ENCODE peak calls at places on chromosomes 12 and 14, in ten cellular contexts. One of them, this sample, is unnamed.

GRCh38 chr14:23186913-23187654 is 3.6 kb upstream of the SLC7A8 start:
- DNase-seq in GM23248: peak; percentile 77
- DNase-seq in heart left ventricle: peak; percentile 24
- DNase-seq in body of pancreas: peak; percentile 65
- DNase-seq in cardiac muscle cell: peak; percentile 86
- DNase-seq in CD4-positive, alpha-beta memory T cell: peak; percentile 33
- DNase-seq in K562: peak; percentile 68
- DNase-seq in transverse colon: peak; percentile 48
- DNase-seq in CD8-positive, alpha-beta memory T cell: no peak
- DNase-seq in tibial nerve: peak; percentile 77
- DNase-seq in this sample: peak; percentile 36

GRCh38 chr14:36441283-36441682 is 78.7 kb downstream of the NKX2-1 start:
- DNase-seq in GM23248: no peak
- DNase-seq in tibial nerve: no peak
- DNase-seq in cardiac muscle cell: no peak
- DNase-seq in body of pancreas: no peak
- DNase-seq in CD8-positive, alpha-beta memory T cell: no peak
- DNase-seq in heart left ventricle: no peak
- DNase-seq in CD4-positive, alpha-beta memory T cell: no peak
- DNase-seq in transverse colon: no peak
- DNase-seq in K562: no peak
- DNase-seq in this sample: no peak

GRCh38 chr12:51342416-51342815 is 4.1 kb downstream of the CELA1 start:
- DNase-seq in K562: no peak
- DNase-seq in heart left ventricle: no peak
- DNase-seq in GM23248: no peak
- DNase-seq in tibial nerve: no peak
- DNase-seq in body of pancreas: no peak
- DNase-seq in cardiac muscle cell: no peak
- DNase-seq in transverse colon: no peak
- DNase-seq in CD4-positive, alpha-beta memory T cell: no peak
- DNase-seq in CD8-positive, alpha-beta memory T cell: no peak
- DNase-seq in this sample: no peak

GRCh38 chr12:54701940-54702592 is 53.9 kb upstream of the DCD start:
- DNase-seq in CD8-positive, alpha-beta memory T cell: no peak
- DNase-seq in heart left ventricle: no peak
- DNase-seq in tibial nerve: peak; percentile 40
- DNase-seq in cardiac muscle cell: peak; percentile 65
- DNase-seq in CD4-positive, alpha-beta memory T cell: peak; percentile 48
- DNase-seq in K562: peak; percentile 38
- DNase-seq in body of pancreas: no peak
- DNase-seq in transverse colon: no peak
- DNase-seq in GM23248: peak; percentile 60
- DNase-seq in this sample: peak; percentile 57

GRCh38 chr12:116368196-116369194 is 91.0 kb upstream of the MED13L start:
- DNase-seq in cardiac muscle cell: no peak
- DNase-seq in tibial nerve: no peak
- DNase-seq in body of pancreas: peak; percentile 86
- DNase-seq in heart left ventricle: no peak
- DNase-seq in CD4-positive, alpha-beta memory T cell: no peak
- DNase-seq in GM23248: no peak
- DNase-seq in transverse colon: peak; percentile 54
- DNase-seq in CD8-positive, alpha-beta memory T cell: no peak
- DNase-seq in K562: no peak
- DNase-seq in this sample: no peak

GRCh38 chr14:57833304-57833703 is 32.6 kb downstream of the SLC35F4 start:
- DNase-seq in K562: no peak
- DNase-seq in GM23248: peak; percentile 97
- DNase-seq in heart left ventricle: no peak
- DNase-seq in cardiac muscle cell: peak; percentile 68
- DNase-seq in CD4-positive, alpha-beta memory T cell: no peak
- DNase-seq in CD8-positive, alpha-beta memory T cell: no peak
- DNase-seq in body of pancreas: peak; percentile 10
- DNase-seq in tibial nerve: peak; percentile 72
- DNase-seq in transverse colon: no peak
- DNase-seq in this sample: no peak

GRCh38 chr14:101834387-101835165 is 73.1 kb downstream of the PPP2R5C start:
- DNase-seq in tibial nerve: no peak
- DNase-seq in cardiac muscle cell: peak; percentile 40
- DNase-seq in body of pancreas: peak; percentile 52
- DNase-seq in K562: no peak
- DNase-seq in transverse colon: no peak
- DNase-seq in CD8-positive, alpha-beta memory T cell: no peak
- DNase-seq in heart left ventricle: no peak
- DNase-seq in GM23248: peak; percentile 19
- DNase-seq in CD4-positive, alpha-beta memory T cell: no peak
- DNase-seq in this sample: no peak

GRCh38 chr12:64299628-64300027 is 77.5 kb upstream of the KICS2 start:
- DNase-seq in tibial nerve: no peak
- DNase-seq in GM23248: no peak
- DNase-seq in CD4-positive, alpha-beta memory T cell: no peak
- DNase-seq in heart left ventricle: no peak
- DNase-seq in cardiac muscle cell: no peak
- DNase-seq in CD8-positive, alpha-beta memory T cell: no peak
- DNase-seq in transverse colon: no peak
- DNase-seq in body of pancreas: no peak
- DNase-seq in K562: no peak
- DNase-seq in this sample: no peak

GRCh38 chr12:53055471-53056266 is 5.8 kb downstream of the TNS2 start:
- DNase-seq in CD4-positive, alpha-beta memory T cell: no peak
- DNase-seq in transverse colon: peak; percentile 7
- DNase-seq in cardiac muscle cell: no peak
- DNase-seq in body of pancreas: no peak
- DNase-seq in K562: no peak
- DNase-seq in CD8-positive, alpha-beta memory T cell: no peak
- DNase-seq in tibial nerve: no peak
- DNase-seq in heart left ventricle: no peak
- DNase-seq in GM23248: no peak
- DNase-seq in this sample: no peak

GRCh38 chr12:6090786-6091185 is 33.7 kb downstream of the VWF start:
- DNase-seq in transverse colon: peak; percentile 23
- DNase-seq in heart left ventricle: peak; percentile 81
- DNase-seq in K562: no peak
- DNase-seq in body of pancreas: no peak
- DNase-seq in GM23248: peak; percentile 51
- DNase-seq in CD4-positive, alpha-beta memory T cell: no peak
- DNase-seq in tibial nerve: peak; percentile 51
- DNase-seq in cardiac muscle cell: peak; percentile 44
- DNase-seq in CD8-positive, alpha-beta memory T cell: no peak
- DNase-seq in this sample: no peak

GRCh38 chr14:92563359-92563758 is 49.8 kb downstream of the RIN3 start:
- DNase-seq in GM23248: peak; percentile 69
- DNase-seq in cardiac muscle cell: no peak
- DNase-seq in K562: no peak
- DNase-seq in transverse colon: no peak
- DNase-seq in heart left ventricle: no peak
- DNase-seq in CD4-positive, alpha-beta memory T cell: no peak
- DNase-seq in CD8-positive, alpha-beta memory T cell: no peak
- DNase-seq in tibial nerve: no peak
- DNase-seq in body of pancreas: no peak
- DNase-seq in this sample: no peak

GRCh38 chr14:23078692-23079116 is 16.2 kb downstream of the ACIN1 start:
- DNase-seq in CD4-positive, alpha-beta memory T cell: no peak
- DNase-seq in CD8-positive, alpha-beta memory T cell: no peak
- DNase-seq in tibial nerve: peak; percentile 85
- DNase-seq in body of pancreas: no peak
- DNase-seq in heart left ventricle: no peak
- DNase-seq in cardiac muscle cell: peak; percentile 93
- DNase-seq in K562: peak; percentile 74
- DNase-seq in transverse colon: peak; percentile 69
- DNase-seq in GM23248: peak; percentile 98
- DNase-seq in this sample: no peak

GRCh38 chr12:62194616-62195015 is 65.6 kb upstream of the USP15 start:
- DNase-seq in heart left ventricle: no peak
- DNase-seq in body of pancreas: no peak
- DNase-seq in transverse colon: no peak
- DNase-seq in cardiac muscle cell: peak; percentile 61
- DNase-seq in CD4-positive, alpha-beta memory T cell: no peak
- DNase-seq in CD8-positive, alpha-beta memory T cell: no peak
- DNase-seq in tibial nerve: no peak
- DNase-seq in K562: no peak
- DNase-seq in GM23248: peak; percentile 60
- DNase-seq in this sample: no peak

GRCh38 chr14:81427348-81428058 is 27.4 kb upstream of the STON2 start:
- DNase-seq in body of pancreas: no peak
- DNase-seq in CD8-positive, alpha-beta memory T cell: no peak
- DNase-seq in K562: peak; percentile 74
- DNase-seq in tibial nerve: no peak
- DNase-seq in GM23248: no peak
- DNase-seq in heart left ventricle: no peak
- DNase-seq in CD4-positive, alpha-beta memory T cell: no peak
- DNase-seq in cardiac muscle cell: no peak
- DNase-seq in transverse colon: peak; percentile 26
- DNase-seq in this sample: no peak

GRCh38 chr12:87778065-87778464 is 251.1 kb downstream of the C12orf50 start:
- DNase-seq in cardiac muscle cell: no peak
- DNase-seq in heart left ventricle: no peak
- DNase-seq in transverse colon: no peak
- DNase-seq in tibial nerve: no peak
- DNase-seq in CD4-positive, alpha-beta memory T cell: no peak
- DNase-seq in CD8-positive, alpha-beta memory T cell: no peak
- DNase-seq in K562: no peak
- DNase-seq in GM23248: no peak
- DNase-seq in body of pancreas: no peak
- DNase-seq in this sample: no peak

GRCh38 chr14:20803221-20803620 is 577 bp upstream of the RNASE1 start:
- DNase-seq in cardiac muscle cell: no peak
- DNase-seq in GM23248: no peak
- DNase-seq in K562: no peak
- DNase-seq in heart left ventricle: no peak
- DNase-seq in CD4-positive, alpha-beta memory T cell: no peak
- DNase-seq in CD8-positive, alpha-beta memory T cell: no peak
- DNase-seq in body of pancreas: no peak
- DNase-seq in transverse colon: no peak
- DNase-seq in tibial nerve: no peak
- DNase-seq in this sample: no peak

GRCh38 chr14:20799955-20800544 is 2.6 kb downstream of the RNASE1 start:
- DNase-seq in body of pancreas: peak; percentile 37
- DNase-seq in CD8-positive, alpha-beta memory T cell: no peak
- DNase-seq in transverse colon: no peak
- DNase-seq in CD4-positive, alpha-beta memory T cell: no peak
- DNase-seq in tibial nerve: peak; percentile 31
- DNase-seq in K562: peak; percentile 42
- DNase-seq in heart left ventricle: peak; percentile 61
- DNase-seq in cardiac muscle cell: peak; percentile 18
- DNase-seq in GM23248: no peak
- DNase-seq in this sample: no peak

GRCh38 chr14:20799444-20799843 is 3.2 kb downstream of the RNASE1 start:
- DNase-seq in GM23248: no peak
- DNase-seq in tibial nerve: no peak
- DNase-seq in cardiac muscle cell: peak; percentile 23
- DNase-seq in K562: no peak
- DNase-seq in CD4-positive, alpha-beta memory T cell: no peak
- DNase-seq in body of pancreas: no peak
- DNase-seq in transverse colon: no peak
- DNase-seq in CD8-positive, alpha-beta memory T cell: no peak
- DNase-seq in heart left ventricle: no peak
- DNase-seq in this sample: no peak

GRCh38 chr14:20802341-20803084 is at the start of gene RNASE1:
- DNase-seq in CD4-positive, alpha-beta memory T cell: no peak
- DNase-seq in cardiac muscle cell: peak; percentile 68
- DNase-seq in GM23248: peak; percentile 5
- DNase-seq in CD8-positive, alpha-beta memory T cell: no peak
- DNase-seq in tibial nerve: peak; percentile 59
- DNase-seq in transverse colon: peak; percentile 72
- DNase-seq in K562: peak; percentile 31
- DNase-seq in body of pancreas: peak; percentile 78
- DNase-seq in heart left ventricle: peak; percentile 66
- DNase-seq in this sample: no peak

GRCh38 chr14:20801726-20802125 is 918 bp downstream of the RNASE1 start:
- DNase-seq in cardiac muscle cell: peak; percentile 26
- DNase-seq in CD8-positive, alpha-beta memory T cell: no peak
- DNase-seq in GM23248: no peak
- DNase-seq in heart left ventricle: no peak
- DNase-seq in transverse colon: peak; percentile 41
- DNase-seq in CD4-positive, alpha-beta memory T cell: no peak
- DNase-seq in body of pancreas: peak; percentile 81
- DNase-seq in K562: peak; percentile 35
- DNase-seq in tibial nerve: no peak
- DNase-seq in this sample: no peak
- H3K4me1 ChIP-seq in cardiac muscle cell: peaks cover 23% of the 10 kb centered on the region
- H3K4me1 ChIP-seq in CD8-positive, alpha-beta memory T cell: no peaks in the 10 kb centered on the region
- H3K4me1 ChIP-seq in GM23248: no peaks in the 10 kb centered on the region
- H3K4me1 ChIP-seq in heart left ventricle: peaks cover 23% of the 10 kb centered on the region
- H3K4me1 ChIP-seq in transverse colon: no peaks in the 10 kb centered on the region
- H3K4me1 ChIP-seq in CD4-positive, alpha-beta memory T cell: no peaks in the 10 kb centered on the region
- H3K4me1 ChIP-seq in body of pancreas: peaks cover 61% of the 10 kb centered on the region
- H3K4me1 ChIP-seq in K562: peaks cover 66% of the 10 kb centered on the region
- H3K4me1 ChIP-seq in tibial nerve: peaks cover 32% of the 10 kb centered on the region
- H3K4me1 ChIP-seq in this sample: peaks cover 6% of the 10 kb centered on the region

GRCh38 chr12:40229690-40230651 is 5.2 kb downstream of the LRRK2 start:
- DNase-seq in CD4-positive, alpha-beta memory T cell: no peak
- DNase-seq in cardiac muscle cell: no peak
- DNase-seq in transverse colon: no peak
- DNase-seq in heart left ventricle: no peak
- DNase-seq in tibial nerve: no peak
- DNase-seq in body of pancreas: no peak
- DNase-seq in CD8-positive, alpha-beta memory T cell: no peak
- DNase-seq in K562: no peak
- DNase-seq in GM23248: no peak
- DNase-seq in this sample: no peak
- H3K4me3 ChIP-seq in CD4-positive, alpha-beta memory T cell: no peak overlapping the region
- H3K4me3 ChIP-seq in cardiac muscle cell: no peak overlapping the region
- H3K4me3 ChIP-seq in transverse colon: no peak overlapping the region
- H3K4me3 ChIP-seq in heart left ventricle: no peak overlapping the region
- H3K4me3 ChIP-seq in tibial nerve: no peak overlapping the region
- H3K4me3 ChIP-seq in body of pancreas: no peak overlapping the region
- H3K4me3 ChIP-seq in CD8-positive, alpha-beta memory T cell: no peak overlapping the region
- H3K4me3 ChIP-seq in K562: no peak overlapping the region
- H3K4me3 ChIP-seq in GM23248: no peak overlapping the region
- H3K4me3 ChIP-seq in this sample: no peak overlapping the region

GRCh38 chr12:12939888-12940287 is 12.1 kb downstream of the GPRC5D start:
- DNase-seq in tibial nerve: no peak
- DNase-seq in GM23248: no peak
- DNase-seq in cardiac muscle cell: no peak
- DNase-seq in K562: no peak
- DNase-seq in CD4-positive, alpha-beta memory T cell: no peak
- DNase-seq in heart left ventricle: no peak
- DNase-seq in CD8-positive, alpha-beta memory T cell: no peak
- DNase-seq in body of pancreas: no peak
- DNase-seq in transverse colon: no peak
- DNase-seq in this sample: no peak
- H3K27ac ChIP-seq in tibial nerve: no peak overlapping the region
- H3K27ac ChIP-seq in GM23248: no peak overlapping the region
- H3K27ac ChIP-seq in cardiac muscle cell: no peak overlapping the region
- H3K27ac ChIP-seq in K562: no peak overlapping the region
- H3K27ac ChIP-seq in CD4-positive, alpha-beta memory T cell: no peak overlapping the region
- H3K27ac ChIP-seq in heart left ventricle: no peak overlapping the region
- H3K27ac ChIP-seq in CD8-positive, alpha-beta memory T cell: no peak overlapping the region
- H3K27ac ChIP-seq in body of pancreas: no peak overlapping the region
- H3K27ac ChIP-seq in transverse colon: no peak overlapping the region
- H3K27ac ChIP-seq in this sample: no peak overlapping the region

DNA sequence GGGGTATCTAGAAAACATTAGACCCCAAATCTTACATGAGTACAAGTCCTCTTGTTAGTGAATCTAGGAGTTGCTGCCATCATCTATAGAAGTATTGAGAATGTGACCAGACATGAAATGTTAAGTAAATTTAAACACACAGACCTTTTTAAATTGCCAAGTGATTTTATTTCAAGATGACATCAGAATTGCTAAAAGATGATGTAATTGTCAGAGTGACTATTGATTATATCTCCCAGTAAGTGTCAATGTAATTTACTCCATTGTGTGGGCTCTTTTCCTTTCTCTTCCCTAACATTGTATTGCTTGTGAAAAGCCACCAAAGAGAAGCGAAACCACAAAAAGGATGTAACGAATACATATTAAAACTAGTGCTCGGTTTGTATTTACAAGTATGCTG is 16.8 kb downstream of the ADAM21 start:
- DNase-seq in K562: no peak
- DNase-seq in GM23248: no peak
- DNase-seq in CD4-positive, alpha-beta memory T cell: no peak
- DNase-seq in heart left ventricle: no peak
- DNase-seq in transverse colon: no peak
- DNase-seq in cardiac muscle cell: no peak
- DNase-seq in body of pancreas: no peak
- DNase-seq in CD8-positive, alpha-beta memory T cell: no peak
- DNase-seq in tibial nerve: no peak
- DNase-seq in this sample: no peak
- H3K4me1 ChIP-seq in K562: no peaks in the 10 kb centered on the region
- H3K4me1 ChIP-seq in GM23248: no peaks in the 10 kb centered on the region
- H3K4me1 ChIP-seq in CD4-positive, alpha-beta memory T cell: no peaks in the 10 kb centered on the region
- H3K4me1 ChIP-seq in heart left ventricle: no peaks in the 10 kb centered on the region
- H3K4me1 ChIP-seq in transverse colon: no peaks in the 10 kb centered on the region
- H3K4me1 ChIP-seq in cardiac muscle cell: no peaks in the 10 kb centered on the region
- H3K4me1 ChIP-seq in body of pancreas: no peaks in the 10 kb centered on the region
- H3K4me1 ChIP-seq in CD8-positive, alpha-beta memory T cell: no peaks in the 10 kb centered on the region
- H3K4me1 ChIP-seq in tibial nerve: no peaks in the 10 kb centered on the region
- H3K4me1 ChIP-seq in this sample: no peaks in the 10 kb centered on the region